ENCODE peak calls at places on chromosomes 12 and 14, in seven cellular contexts. One of them, this sample, is unnamed.

GRCh38 chr12:31820832-31821231 is 92.0 kb upstream of the AMN1 start:
- DNase-seq in mucosa of descending colon: no peak
- DNase-seq in NCI-H1930: no peak
- DNase-seq in EH: no peak
- DNase-seq in lower leg skin: no peak
- DNase-seq in cardiac septum: no peak
- DNase-seq in CD4-positive, alpha-beta T cell: no peak
- DNase-seq in this sample: no peak

GRCh38 chr12:2299207-2299606 is 246.4 kb downstream of the CACNA1C start:
- DNase-seq in mucosa of descending colon: no peak
- DNase-seq in CD4-positive, alpha-beta T cell: no peak
- DNase-seq in EH: no peak
- DNase-seq in lower leg skin: no peak
- DNase-seq in cardiac septum: no peak
- DNase-seq in NCI-H1930: no peak
- DNase-seq in this sample: no peak

GRCh38 chr14:35138585-35138984 is 16.2 kb downstream of the PRORP start:
- DNase-seq in mucosa of descending colon: no peak
- DNase-seq in cardiac septum: no peak
- DNase-seq in EH: no peak
- DNase-seq in NCI-H1930: no peak
- DNase-seq in CD4-positive, alpha-beta T cell: no peak
- DNase-seq in lower leg skin: no peak
- DNase-seq in this sample: no peak

GRCh38 chr12:132490481-132491348 is 764 bp downstream of the FBRSL1 start:
- DNase-seq in lower leg skin: no peak
- DNase-seq in cardiac septum: no peak
- DNase-seq in CD4-positive, alpha-beta T cell: no peak
- DNase-seq in EH: peak
- DNase-seq in NCI-H1930: no peak
- DNase-seq in mucosa of descending colon: no peak
- DNase-seq in this sample: no peak

GRCh38 chr14:100106661-100107112 is 41.5 kb downstream of the EVL start:
- DNase-seq in NCI-H1930: no peak
- DNase-seq in CD4-positive, alpha-beta T cell: no peak
- DNase-seq in cardiac septum: peak
- DNase-seq in lower leg skin: no peak
- DNase-seq in EH: no peak
- DNase-seq in mucosa of descending colon: no peak
- DNase-seq in this sample: no peak

GRCh38 chr12:68042212-68042699 is 53.0 kb downstream of the IFNG-AS1 start:
- DNase-seq in NCI-H1930: no peak
- DNase-seq in cardiac septum: no peak
- DNase-seq in mucosa of descending colon: no peak
- DNase-seq in CD4-positive, alpha-beta T cell: no peak
- DNase-seq in lower leg skin: no peak
- DNase-seq in EH: peak
- DNase-seq in this sample: no peak

GRCh38 chr12:15550778-15551177 is 228.5 kb downstream of the PTPRO start:
- DNase-seq in CD4-positive, alpha-beta T cell: no peak
- DNase-seq in lower leg skin: no peak
- DNase-seq in NCI-H1930: no peak
- DNase-seq in mucosa of descending colon: no peak
- DNase-seq in EH: no peak
- DNase-seq in cardiac septum: no peak
- DNase-seq in this sample: no peak

GRCh38 chr12:124053855-124054254 is 80.8 kb downstream of the ZNF664 start:
- DNase-seq in mucosa of descending colon: peak
- DNase-seq in NCI-H1930: peak
- DNase-seq in lower leg skin: no peak
- DNase-seq in CD4-positive, alpha-beta T cell: no peak
- DNase-seq in EH: peak
- DNase-seq in cardiac septum: no peak
- DNase-seq in this sample: peak

GRCh38 chr12:13195848-13196301 is 651 bp upstream of the EMP1 start:
- DNase-seq in lower leg skin: no peak
- DNase-seq in cardiac septum: no peak
- DNase-seq in CD4-positive, alpha-beta T cell: no peak
- DNase-seq in mucosa of descending colon: peak
- DNase-seq in EH: peak
- DNase-seq in NCI-H1930: no peak
- DNase-seq in this sample: peak

GRCh38 chr12:3016191-3016590 is 57.0 kb downstream of the TEAD4 start:
- DNase-seq in EH: peak
- DNase-seq in CD4-positive, alpha-beta T cell: no peak
- DNase-seq in NCI-H1930: no peak
- DNase-seq in cardiac septum: no peak
- DNase-seq in lower leg skin: no peak
- DNase-seq in mucosa of descending colon: no peak
- DNase-seq in this sample: no peak

GRCh38 chr12:7061596-7061995 is 1.1 kb downstream of the C1S start:
- DNase-seq in lower leg skin: no peak
- DNase-seq in NCI-H1930: no peak
- DNase-seq in CD4-positive, alpha-beta T cell: no peak
- DNase-seq in cardiac septum: peak
- DNase-seq in EH: no peak
- DNase-seq in mucosa of descending colon: no peak
- DNase-seq in this sample: no peak

GRCh38 chr12:4153343-4153892 is 120.1 kb upstream of the CCND2 start:
- DNase-seq in NCI-H1930: no peak
- DNase-seq in mucosa of descending colon: peak
- DNase-seq in cardiac septum: no peak
- DNase-seq in EH: no peak
- DNase-seq in lower leg skin: no peak
- DNase-seq in CD4-positive, alpha-beta T cell: peak
- DNase-seq in this sample: peak

GRCh38 chr12:15613981-15614380 is 175.2 kb downstream of the EPS8 start:
- DNase-seq in NCI-H1930: no peak
- DNase-seq in cardiac septum: no peak
- DNase-seq in mucosa of descending colon: no peak
- DNase-seq in EH: peak
- DNase-seq in lower leg skin: no peak
- DNase-seq in CD4-positive, alpha-beta T cell: no peak
- DNase-seq in this sample: no peak

GRCh38 chr12:110937104-110937641 is 16.8 kb upstream of the MYL2 start:
- DNase-seq in cardiac septum: no peak
- DNase-seq in mucosa of descending colon: peak
- DNase-seq in EH: peak
- DNase-seq in lower leg skin: no peak
- DNase-seq in CD4-positive, alpha-beta T cell: peak
- DNase-seq in NCI-H1930: peak
- DNase-seq in this sample: peak

GRCh38 chr12:63480186-63480585 is 188.1 kb downstream of the DPY19L2 start:
- DNase-seq in EH: peak
- DNase-seq in CD4-positive, alpha-beta T cell: no peak
- DNase-seq in cardiac septum: no peak
- DNase-seq in NCI-H1930: no peak
- DNase-seq in mucosa of descending colon: no peak
- DNase-seq in lower leg skin: no peak
- DNase-seq in this sample: no peak

GRCh38 chr14:74610199-74610865 is 1.7 kb downstream of the LTBP2 start:
- DNase-seq in lower leg skin: no peak
- DNase-seq in cardiac septum: no peak
- DNase-seq in mucosa of descending colon: no peak
- DNase-seq in NCI-H1930: no peak
- DNase-seq in CD4-positive, alpha-beta T cell: no peak
- DNase-seq in EH: no peak
- DNase-seq in this sample: no peak

GRCh38 chr12:49098035-49098451 is 3.4 kb upstream of the DHH start:
- DNase-seq in mucosa of descending colon: peak
- DNase-seq in lower leg skin: no peak
- DNase-seq in NCI-H1930: peak
- DNase-seq in CD4-positive, alpha-beta T cell: peak
- DNase-seq in cardiac septum: no peak
- DNase-seq in EH: peak
- DNase-seq in this sample: peak

GRCh38 chr14:94522115-94522724 is 13.0 kb upstream of the SERPINA12 start:
- DNase-seq in mucosa of descending colon: no peak
- DNase-seq in lower leg skin: no peak
- DNase-seq in NCI-H1930: no peak
- DNase-seq in EH: no peak
- DNase-seq in CD4-positive, alpha-beta T cell: no peak
- DNase-seq in cardiac septum: no peak
- DNase-seq in this sample: no peak

GRCh38 chr14:30002859-30003258 is 75.2 kb upstream of the PRKD1 start:
- DNase-seq in CD4-positive, alpha-beta T cell: no peak
- DNase-seq in EH: no peak
- DNase-seq in NCI-H1930: no peak
- DNase-seq in mucosa of descending colon: no peak
- DNase-seq in cardiac septum: no peak
- DNase-seq in lower leg skin: no peak
- DNase-seq in this sample: no peak

GRCh38 chr14:24634158-24634557 is at the start of gene GZMB:
- DNase-seq in mucosa of descending colon: peak
- DNase-seq in EH: no peak
- DNase-seq in lower leg skin: no peak
- DNase-seq in cardiac septum: no peak
- DNase-seq in CD4-positive, alpha-beta T cell: peak
- DNase-seq in NCI-H1930: no peak
- DNase-seq in this sample: peak

GRCh38 chr12:122501489-122501989 is 807 bp upstream of the ZCCHC8 start:
- DNase-seq in NCI-H1930: no peak
- DNase-seq in lower leg skin: no peak
- DNase-seq in EH: no peak
- DNase-seq in mucosa of descending colon: no peak
- DNase-seq in cardiac septum: no peak
- DNase-seq in CD4-positive, alpha-beta T cell: no peak
- DNase-seq in this sample: no peak

GRCh38 chr12:111360325-111360930 is 8.5 kb downstream of the PHETA1 start:
- DNase-seq in CD4-positive, alpha-beta T cell: no peak
- DNase-seq in lower leg skin: no peak
- DNase-seq in NCI-H1930: no peak
- DNase-seq in cardiac septum: no peak
- DNase-seq in mucosa of descending colon: no peak
- DNase-seq in EH: no peak
- DNase-seq in this sample: no peak

GRCh38 chr12:91774471-91774921 is 371.1 kb downstream of the BTG1 start:
- DNase-seq in CD4-positive, alpha-beta T cell: no peak
- DNase-seq in cardiac septum: no peak
- DNase-seq in lower leg skin: no peak
- DNase-seq in EH: peak
- DNase-seq in mucosa of descending colon: peak
- DNase-seq in NCI-H1930: no peak
- DNase-seq in this sample: no peak